ENCODE peak calls at places on chromosome 3, in eight cellular contexts. S, G, R, X, D, Y, J and Q are unnamed samples.

GRCh38 chr3:114615535-114616064 is 321.8 kb downstream of the TIGIT start:
- DNase-seq in G (no peak), R (no peak), Y (no peak), S (no peak), X (no peak), D (no peak), J (no peak), Q (no peak)

GRCh38 chr3:13022348-13023250 is 50.6 kb downstream of the IQSEC1 start:
- DNase-seq in X (peak), R (no peak), J (peak), S (peak), Y (no peak), D (peak), G (no peak), Q (peak)

GRCh38 chr3:37824954-37825328 is 36.7 kb upstream of the CTDSPL start:
- DNase-seq in G (no peak), S (no peak), D (no peak), R (no peak), Y (no peak), X (peak), J (no peak), Q (no peak)

GRCh38 chr3:138114988-138115971 is at the start of gene DZIP1L:
- DNase-seq in R (no peak), G (no peak), D (peak), X (peak), J (peak), S (peak), Y (peak), Q (peak)

GRCh38 chr3:171790574-171790897 is 19.7 kb downstream of the PLD1 start:
- DNase-seq in G (no peak), J (no peak), R (no peak), D (no peak), X (no peak), Y (no peak), S (no peak), Q (no peak)

GRCh38 chr3:105997800-105998526 is 129.2 kb upstream of the CBLB start:
- DNase-seq in J (peak), S (peak), R (no peak), Y (peak), G (no peak), X (no peak), D (no peak), Q (no peak)

GRCh38 chr3:30741870-30742269 is 135.5 kb downstream of the TGFBR2 start:
- DNase-seq in D (no peak), X (no peak), G (no peak), J (no peak), Y (no peak), S (no peak), R (no peak), Q (no peak)

GRCh38 chr3:128875556-128876120 is 3.8 kb upstream of the ACAD9 start:
- DNase-seq in S (no peak), G (no peak), R (peak), X (peak), Y (no peak), D (peak), J (no peak), Q (no peak)

GRCh38 chr3:150449169-150449721 is 41.1 kb downstream of the TSC22D2 start:
- DNase-seq in J (peak), S (no peak), R (no peak), Y (no peak), X (no peak), D (no peak), G (no peak), Q (no peak)

GRCh38 chr3:18445421-18446066 is 20.4 kb upstream of the SATB1 start:
- DNase-seq in D (peak), Y (peak), G (no peak), X (peak), J (no peak), R (peak), S (no peak), Q (no peak)

GRCh38 chr3:186931487-186932280 is 1.4 kb downstream of the ST6GAL1 start:
- DNase-seq in R (peak), X (peak), G (no peak), J (peak), D (peak), Y (peak), S (peak), Q (no peak)

DNA sequence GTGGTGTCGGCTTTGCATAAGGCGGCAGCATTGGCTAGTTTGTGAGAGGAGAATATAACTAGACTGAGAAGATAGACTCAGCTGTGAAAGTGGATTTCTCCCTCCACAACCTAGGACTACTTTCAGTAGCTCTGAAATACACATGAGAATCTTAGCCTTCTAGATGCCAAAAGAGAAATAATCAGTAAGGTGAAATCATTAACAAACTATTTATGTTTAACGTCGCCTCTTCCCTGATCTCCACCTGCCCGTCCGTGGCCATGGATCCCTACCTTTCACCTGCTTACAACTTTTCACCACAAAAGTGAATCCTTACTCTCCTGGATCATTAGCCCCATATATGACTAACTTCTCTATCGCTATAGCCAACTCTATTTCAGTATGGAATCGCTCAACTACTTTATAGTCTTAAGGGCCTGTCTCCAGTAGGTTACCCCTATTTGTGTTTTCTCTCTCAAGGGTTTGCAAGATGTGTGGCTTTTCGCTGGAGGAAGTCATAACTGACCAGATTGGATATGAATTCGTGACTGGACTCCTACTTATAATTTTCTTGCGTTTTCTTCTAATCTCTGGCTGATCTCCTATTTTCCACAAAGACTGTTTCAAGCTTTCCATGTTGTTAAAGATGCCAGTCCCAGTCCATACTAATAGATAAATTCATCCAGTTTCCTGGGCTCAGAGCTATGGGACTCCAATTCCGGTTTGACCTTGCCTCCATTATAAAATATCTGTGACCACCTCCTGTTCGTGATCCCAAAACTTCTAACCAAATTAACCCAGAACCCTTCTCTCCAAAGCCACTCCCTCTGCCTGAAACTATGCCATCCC is 1.1 kb upstream of the STAG1 start:
- DNase-seq in D (peak), R (no peak), Y (no peak), X (no peak), G (no peak), S (no peak), J (no peak), Q (no peak)
- TF ChIP-seq CTCF in D (no peak), R (no peak), Y (no peak), X (no peak), G (no peak), S (no peak), J (peak), Q (no peak)

DNA sequence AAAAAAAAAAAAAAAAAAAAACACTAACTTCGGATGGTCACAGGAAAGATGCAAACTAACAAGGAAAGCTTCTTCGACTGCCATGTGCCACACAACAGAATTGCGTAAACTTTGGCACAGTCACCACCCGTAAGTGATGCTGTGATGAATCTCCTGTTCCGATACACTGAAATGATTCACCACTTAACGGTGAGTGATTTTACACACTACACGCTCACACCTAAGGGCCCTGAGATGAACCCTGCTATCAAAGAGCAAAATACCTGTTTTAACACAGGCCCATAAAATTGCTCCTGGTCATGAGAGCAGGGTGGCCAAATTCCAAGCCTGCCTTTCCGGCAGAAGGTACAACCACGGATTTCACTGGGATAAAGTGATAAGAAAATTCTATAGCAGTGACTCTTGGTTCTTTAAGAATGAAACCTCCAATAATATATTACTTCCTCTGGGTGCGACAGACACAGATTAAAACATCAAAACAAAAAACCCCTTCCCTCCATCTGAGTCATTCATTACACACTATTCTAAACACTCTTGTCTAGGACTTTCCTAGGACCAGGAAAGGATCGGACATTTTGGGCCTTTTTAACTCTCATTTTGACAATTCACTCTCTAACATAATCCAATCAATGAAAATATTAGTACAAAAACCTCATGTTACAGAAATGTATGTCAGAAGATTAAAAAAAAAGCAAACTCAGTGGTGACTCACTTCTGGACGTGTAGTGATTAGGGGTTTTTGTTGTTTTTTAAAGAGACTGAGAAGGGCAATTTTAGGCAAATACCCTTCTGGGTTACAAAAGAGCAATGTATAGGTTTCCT is 28.3 kb downstream of the LRIG1 start:
- DNase-seq in D (peak), X (no peak), G (no peak), J (peak), Y (no peak), S (no peak), R (no peak), Q (no peak)
- H3K27ac ChIP-seq in D (peak), X (no peak), G (peak), J (peak), Y (peak), S (peak), R (no peak), Q (peak)

GRCh38 chr3:72481542-72481941 is 366.7 kb downstream of the SHQ1 start:
- DNase-seq in D (no peak), Y (no peak), S (no peak), R (no peak), J (no peak), G (no peak), X (no peak), Q (no peak)

GRCh38 chr3:72483554-72484104 is 364.6 kb downstream of the SHQ1 start:
- DNase-seq in J (no peak), Y (no peak), D (no peak), G (no peak), S (no peak), X (no peak), R (no peak), Q (no peak)

GRCh38 chr3:72485649-72486048 is 362.6 kb downstream of the SHQ1 start:
- DNase-seq in J (peak), D (no peak), X (no peak), S (no peak), G (no peak), Y (no peak), R (no peak), Q (no peak)

GRCh38 chr3:72480366-72480765 is 367.9 kb downstream of the SHQ1 start:
- DNase-seq in Y (no peak), S (no peak), X (no peak), J (no peak), D (no peak), G (no peak), R (no peak), Q (no peak)

DNA sequence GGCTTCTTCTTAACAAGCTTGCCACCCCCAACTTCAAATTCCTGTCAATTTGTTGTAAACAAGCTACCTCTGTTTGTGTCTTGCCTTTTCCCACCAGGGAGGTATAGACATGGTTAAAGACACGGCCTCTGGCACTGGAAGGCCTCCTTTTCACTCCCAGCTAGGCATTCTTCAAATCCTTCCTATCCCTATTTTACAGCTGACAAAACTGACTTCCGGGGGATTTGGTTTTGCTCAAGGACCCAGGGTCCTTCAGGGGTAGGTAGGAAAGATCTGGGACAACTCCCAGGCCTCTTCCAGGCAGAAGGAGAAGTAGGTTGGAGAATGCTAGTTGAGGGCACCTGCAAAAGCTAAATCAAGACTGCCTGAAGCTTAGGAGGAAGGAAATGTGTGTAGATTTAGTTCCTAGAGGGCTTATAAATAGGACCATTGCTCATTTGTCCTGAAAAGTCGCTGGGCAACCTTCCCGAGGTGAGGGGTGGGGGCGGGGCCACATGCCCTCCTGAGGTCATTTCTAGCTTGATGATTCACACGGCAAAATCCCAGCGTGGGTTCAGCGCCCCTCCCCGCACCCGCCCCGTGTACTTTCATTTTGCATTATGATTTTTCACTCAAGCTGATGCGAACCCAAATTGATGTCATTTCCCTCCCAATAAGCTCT is 365.5 kb downstream of the SHQ1 start:
- DNase-seq in G (peak), S (peak), R (peak), Y (peak), J (peak), D (peak), X (peak), Q (peak)
- H3K4me3 ChIP-seq in G (peak), S (peak), R (peak), Y (no peak), J (peak), D (no peak), X (no peak), Q (peak)

GRCh38 chr3:134885877-134886621 is 91.0 kb downstream of the EPHB1 start:
- DNase-seq in Y (no peak), J (no peak), D (no peak), R (no peak), X (peak), S (no peak), G (no peak), Q (no peak)
- TF ChIP-seq CTCF in Y (no peak), J (no peak), D (no peak), R (no peak), X (peak), S (no peak), G (no peak), Q (no peak)